ENCODE peak calls at places on chromosomes 5 and 9, in seven cellular contexts. A is K562, V is HepG2, J is HCT116, E is H1, Y is GM12878, R is SK-N-SH. C is an unnamed sample.

GRCh38 chr5:159319822-159320221 is 10.5 kb downstream of the IL12B start:
- DNase-seq in A (no peak), J (no peak), Y (no peak), V (no peak), E (no peak), R (peak), C (no peak)

GRCh38 chr5:3310551-3311340 is 284.9 kb upstream of the IRX1 start:
- DNase-seq in J (no peak), Y (no peak), E (no peak), V (peak), R (no peak), A (no peak), C (no peak)

GRCh38 chr5:155402927-155403645 is 389.5 kb downstream of the KIF4B start:
- DNase-seq in Y (no peak), E (no peak), J (no peak), A (no peak), V (no peak), R (no peak), C (peak)

GRCh38 chr5:44708611-44709010 is 100.1 kb upstream of the MRPS30 start:
- DNase-seq in V (no peak), A (no peak), Y (no peak), E (no peak), J (no peak), R (no peak), C (no peak)

GRCh38 chr5:42620579-42621216 is 135.9 kb upstream of the CCDC152 start:
- DNase-seq in Y (no peak), J (no peak), E (no peak), V (no peak), R (no peak), A (no peak), C (no peak)

GRCh38 chr5:115530426-115530825 is 14.1 kb downstream of the FEM1C start:
- DNase-seq in J (no peak), V (no peak), A (no peak), R (no peak), Y (no peak), E (no peak), C (no peak)

GRCh38 chr9:135969064-135969683 is 8.0 kb upstream of the UBAC1 start:
- DNase-seq in R (no peak), V (no peak), A (no peak), J (no peak), E (no peak), Y (no peak), C (no peak)

GRCh38 chr9:121261107-121261460 is 6.9 kb upstream of the GSN start:
- DNase-seq in E (no peak), A (no peak), R (peak), Y (no peak), J (no peak), V (no peak), C (no peak)

GRCh38 chr5:1488882-1489680 is 34.7 kb downstream of the LPCAT1 start:
- DNase-seq in V (no peak), A (no peak), R (no peak), Y (peak), E (no peak), J (no peak), C (no peak)

GRCh38 chr9:95189230-95190098 is 128.0 kb downstream of the FANCC start:
- DNase-seq in J (no peak), V (peak), Y (no peak), R (peak), E (no peak), A (no peak), C (no peak)

GRCh38 chr5:160359816-160360215 is 10.6 kb downstream of the C1QTNF2 start:
- DNase-seq in J (no peak), Y (no peak), V (no peak), A (no peak), R (peak), E (no peak), C (no peak)

GRCh38 chr9:108477538-108478006 is 378.2 kb downstream of the ACTL7B start:
- DNase-seq in R (no peak), E (no peak), A (no peak), Y (no peak), J (no peak), V (peak), C (peak)

GRCh38 chr5:132747693-132748440 is 641 bp downstream of the CCNI2 start:
- DNase-seq in V (no peak), Y (no peak), A (no peak), J (no peak), E (peak), R (peak), C (no peak)

GRCh38 chr9:21750021-21750735 is 52.3 kb upstream of the MTAP start:
- DNase-seq in J (no peak), A (no peak), V (no peak), Y (no peak), E (no peak), R (no peak), C (no peak)

GRCh38 chr9:69816775-69817174 is 3.8 kb upstream of the CFAP95 start:
- DNase-seq in J (no peak), E (no peak), A (no peak), Y (no peak), R (no peak), V (no peak), C (no peak)

GRCh38 chr9:93252781-93253530 is 69.0 kb downstream of the WNK2 start:
- DNase-seq in V (no peak), Y (no peak), J (no peak), R (no peak), A (no peak), E (no peak), C (no peak)

GRCh38 chr9:105979359-105979758 is 285.0 kb downstream of the TMEM38B start:
- DNase-seq in A (no peak), R (peak), Y (no peak), J (no peak), V (no peak), E (no peak), C (no peak)

GRCh38 chr9:133534346-133535284 is at the start of gene ADAMTSL2:
- DNase-seq in A (peak), E (peak), Y (no peak), J (no peak), V (peak), R (peak), C (no peak)
- TF ChIP-seq JUND in A (no peak), E (no peak), Y (no peak), J (no peak), V (no peak), R (no peak), C (no peak)

DNA sequence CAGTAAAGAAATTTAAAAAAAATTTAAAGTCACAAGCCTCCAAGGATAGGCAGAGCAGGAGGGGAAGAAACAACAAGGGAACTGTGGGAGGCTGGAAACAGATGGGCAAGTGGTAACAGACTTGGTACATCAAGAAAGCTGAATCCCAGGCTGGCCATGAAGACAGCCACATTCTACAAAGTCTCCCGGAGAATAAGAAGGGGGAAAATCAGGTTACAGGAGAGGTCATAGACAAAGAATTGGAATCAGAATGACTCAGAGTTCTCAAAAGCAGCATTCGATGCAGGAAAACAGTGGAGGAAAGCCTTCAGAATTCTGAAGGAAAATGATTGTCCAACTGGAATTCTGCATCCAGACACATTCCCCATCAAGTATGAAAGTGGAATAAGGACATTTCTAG is 129.7 kb downstream of the ADAMTS2 start:
- DNase-seq in J (no peak), R (no peak), V (no peak), Y (no peak), A (no peak), E (no peak), C (no peak)
- TF ChIP-seq JUND in J (no peak), R (no peak), V (no peak), Y (no peak), A (no peak), E (no peak), C (no peak)

GRCh38 chr5:58542709-58543108 is 40.2 kb upstream of the RAB3C start:
- DNase-seq in R (no peak), A (no peak), V (no peak), J (no peak), Y (no peak), E (no peak), C (no peak)
- TF ChIP-seq JUND in R (no peak), A (no peak), V (no peak), J (no peak), Y (no peak), E (no peak), C (no peak)

DNA sequence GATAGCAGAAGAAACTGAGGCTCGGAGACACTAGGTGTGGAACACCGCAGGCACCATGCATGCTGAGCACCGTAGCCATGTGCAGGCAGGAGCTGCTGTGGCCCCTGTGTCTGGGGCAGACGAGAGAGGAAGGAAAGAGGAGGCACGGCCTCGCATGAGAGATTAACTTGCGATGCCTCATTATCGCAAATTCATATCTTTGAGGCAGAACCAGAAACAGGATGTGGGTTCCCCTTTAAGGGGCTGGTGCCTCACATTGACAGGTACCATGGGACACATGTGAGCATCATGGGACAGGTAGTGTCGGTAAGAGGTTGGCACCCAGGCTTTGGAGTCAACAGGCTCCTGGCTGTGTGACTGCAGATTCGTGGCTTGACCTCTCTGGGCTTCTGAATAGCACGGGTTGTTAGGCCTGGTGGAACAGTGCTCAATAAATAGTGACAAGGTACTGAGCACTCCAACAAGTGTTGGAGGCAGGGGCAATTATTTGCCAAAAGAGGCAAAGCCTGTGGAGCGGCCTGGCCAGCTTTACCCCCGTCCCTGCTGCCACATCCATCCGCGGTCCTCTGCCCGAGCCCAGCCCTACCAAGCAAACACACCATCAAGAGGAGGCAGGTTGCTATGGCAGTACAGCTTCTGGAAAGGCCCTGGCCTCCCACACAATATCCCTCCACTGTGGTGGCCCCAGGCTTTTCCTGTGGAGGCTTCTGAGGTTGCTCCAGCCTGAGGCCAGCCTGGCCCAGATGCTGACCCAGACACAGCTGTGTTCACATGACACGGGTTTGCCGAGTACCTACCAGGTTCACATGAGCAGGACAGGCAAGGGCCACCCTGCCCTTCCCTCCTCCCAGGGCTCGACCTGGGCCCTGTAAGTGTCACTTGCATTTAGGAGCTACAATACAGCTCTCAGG is 40.6 kb downstream of the NAIF1 start:
- DNase-seq in J (no peak), R (peak), V (no peak), Y (peak), E (no peak), A (no peak), C (no peak)
- TF ChIP-seq JUND in J (no peak), R (no peak), V (no peak), Y (no peak), E (no peak), A (no peak), C (no peak)

GRCh38 chr5:143338658-143339366 is 64.7 kb downstream of the NR3C1 start:
- DNase-seq in J (no peak), V (no peak), R (no peak), Y (no peak), A (no peak), E (no peak), C (no peak)

GRCh38 chr5:143336485-143336884 is 67.0 kb downstream of the NR3C1 start:
- DNase-seq in Y (no peak), V (no peak), J (no peak), A (no peak), E (no peak), R (no peak), C (no peak)

GRCh38 chr5:143340891-143341685 is 62.4 kb downstream of the NR3C1 start:
- DNase-seq in J (no peak), A (no peak), Y (no peak), E (no peak), V (no peak), R (no peak), C (no peak)

GRCh38 chr5:143334903-143335302 is 68.6 kb downstream of the NR3C1 start:
- DNase-seq in R (no peak), J (no peak), Y (no peak), E (no peak), A (no peak), V (no peak), C (no peak)

GRCh38 chr5:143337946-143338345 is 65.5 kb downstream of the NR3C1 start:
- DNase-seq in E (no peak), V (no peak), Y (no peak), A (no peak), J (no peak), R (no peak), C (no peak)
- TF ChIP-seq JUND in E (no peak), V (no peak), Y (no peak), A (no peak), J (no peak), R (no peak), C (no peak)

GRCh38 chr5:65142007-65142406 is 339.7 kb downstream of the ADAMTS6 start:
- DNase-seq in E (no peak), A (no peak), V (no peak), Y (no peak), J (no peak), R (no peak), C (no peak)

GRCh38 chr5:65137631-65138030 is 344.1 kb downstream of the ADAMTS6 start:
- DNase-seq in A (no peak), R (no peak), V (no peak), E (no peak), J (no peak), Y (no peak), C (no peak)

GRCh38 chr5:65144136-65144871 is 337.4 kb downstream of the ADAMTS6 start:
- DNase-seq in Y (no peak), R (no peak), V (no peak), E (no peak), J (no peak), A (no peak), C (no peak)

GRCh38 chr5:65141487-65141886 is 340.2 kb downstream of the ADAMTS6 start:
- DNase-seq in Y (no peak), E (no peak), J (no peak), A (no peak), V (no peak), R (no peak), C (no peak)

DNA sequence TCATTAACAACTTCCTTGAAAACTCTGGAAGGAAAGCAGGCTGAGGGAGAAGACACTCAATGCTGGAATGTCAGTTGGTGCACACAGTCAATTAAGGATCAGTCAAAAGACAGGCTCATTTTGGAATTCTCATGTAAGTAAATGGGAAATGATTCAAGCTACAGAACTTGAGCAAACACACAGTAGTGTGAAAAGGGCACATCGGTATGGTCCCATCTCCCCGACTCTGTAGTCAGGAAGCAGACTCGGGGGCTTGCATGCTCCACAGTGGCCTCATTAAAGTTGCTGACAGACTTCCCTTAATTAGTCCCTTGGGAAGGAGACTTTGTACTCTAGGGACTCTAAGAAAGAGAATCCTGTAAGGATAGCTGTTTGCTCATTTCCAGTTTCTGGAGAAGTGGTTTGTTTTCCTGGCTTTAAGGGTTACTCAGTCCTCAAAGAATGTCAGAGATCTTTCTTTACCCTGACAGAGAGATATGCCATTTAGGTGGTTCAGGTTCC is 339.2 kb downstream of the ADAMTS6 start:
- DNase-seq in R (no peak), V (no peak), J (no peak), Y (no peak), E (no peak), A (no peak), C (no peak)
- TF ChIP-seq JUND in R (peak), V (no peak), J (no peak), Y (no peak), E (no peak), A (no peak), C (no peak)

GRCh38 chr9:33233659-33234335 is 6.2 kb upstream of the SPINK4 start:
- DNase-seq in R (no peak), V (no peak), J (peak), Y (no peak), A (no peak), E (no peak), C (no peak)
- TF ChIP-seq JUND in R (peak), V (no peak), J (no peak), Y (no peak), A (no peak), E (no peak), C (peak)

DNA sequence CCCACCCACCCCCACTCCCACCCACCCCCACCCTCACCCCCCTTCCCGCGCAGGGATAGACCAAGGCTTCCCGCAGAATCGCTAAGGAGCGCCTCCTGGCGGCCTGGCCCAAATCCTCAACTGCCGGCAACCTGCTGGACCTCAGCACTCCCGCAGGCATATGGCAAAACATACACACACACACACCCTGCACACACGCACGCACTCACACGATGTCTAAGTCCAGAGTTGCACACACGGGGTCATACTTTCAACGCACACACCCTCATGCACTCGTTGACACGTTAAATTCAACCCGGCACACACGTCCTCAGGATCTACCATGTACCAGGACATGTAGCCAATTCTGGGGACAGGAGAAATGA is 1.7 kb downstream of the CPLX2 start:
- DNase-seq in E (peak), V (peak), A (peak), R (peak), Y (no peak), J (no peak), C (no peak)
- TF ChIP-seq JUND in E (no peak), V (no peak), A (no peak), R (no peak), Y (no peak), J (no peak), C (no peak)

GRCh38 chr5:119323630-119324000 is 32.2 kb upstream of the TNFAIP8 start:
- DNase-seq in A (peak), R (no peak), E (no peak), Y (no peak), J (no peak), V (no peak), C (peak)
- TF ChIP-seq JUND in A (no peak), R (no peak), E (no peak), Y (no peak), J (no peak), V (no peak), C (no peak)

GRCh38 chr5:147101654-147102053 is 133.2 kb upstream of the STK32A start:
- DNase-seq in V (no peak), A (no peak), Y (no peak), R (no peak), E (no peak), J (no peak), C (no peak)

GRCh38 chr5:147095740-147096139 is 139.1 kb upstream of the STK32A start:
- DNase-seq in A (no peak), Y (no peak), R (no peak), E (no peak), V (no peak), J (no peak), C (no peak)

GRCh38 chr5:147093138-147093537 is 141.7 kb upstream of the STK32A start:
- DNase-seq in V (no peak), Y (no peak), J (no peak), E (no peak), R (no peak), A (no peak), C (no peak)

DNA sequence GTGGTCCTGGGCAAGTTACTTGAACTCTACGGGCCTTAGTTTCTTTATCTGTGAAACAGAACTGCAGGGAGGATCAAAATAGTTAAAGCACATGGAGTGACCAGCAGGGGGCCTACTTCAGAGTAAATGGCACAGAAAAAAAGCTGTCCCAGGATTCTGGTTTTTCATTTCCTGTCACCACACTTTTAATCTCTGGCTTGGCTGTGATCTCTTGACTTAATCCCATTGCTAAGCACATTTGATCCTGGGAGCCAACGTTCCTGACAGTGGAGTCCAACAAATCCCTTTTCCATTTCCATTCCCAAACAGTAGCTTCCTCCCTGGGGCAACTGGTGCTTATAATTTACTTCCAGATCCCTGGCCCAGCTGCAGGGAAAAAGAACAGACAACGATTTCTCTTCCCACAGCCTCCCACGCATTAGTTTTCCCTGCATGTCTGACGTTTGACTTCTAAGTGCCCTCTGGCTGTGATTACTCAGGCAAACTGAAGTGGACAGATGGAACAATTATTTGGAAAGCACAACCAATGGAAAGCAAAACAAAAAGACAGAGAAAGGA is 136.5 kb upstream of the STK32A start:
- DNase-seq in Y (no peak), J (peak), A (peak), V (peak), R (peak), E (peak), C (no peak)
- TF ChIP-seq JUND in Y (no peak), J (no peak), A (no peak), V (no peak), R (peak), E (no peak), C (no peak)

C was measured in T47D.